ENCODE peak calls at places on chromosomes 4 and X, in four cellular contexts. One of them, this sample, is unnamed.
A peak's percentile ranks its signal among the peaks of the same experiment; 100 is the strongest.

GRCh38 chr4:109294006-109294405 is 8.5 kb downstream of the COL25A1 start:
- DNase-seq in K562: peak; percentile 42
- DNase-seq in GM12878: no peak
- DNase-seq in HepG2: peak; percentile 15
- DNase-seq in this sample: peak; percentile 45

GRCh38 chr4:13891544-13891939 is 264.0 kb upstream of the BOD1L1 start:
- DNase-seq in K562: no peak
- DNase-seq in GM12878: no peak
- DNase-seq in HepG2: no peak
- DNase-seq in this sample: no peak

GRCh38 chrX:28398352-28398751 is 188.9 kb upstream of the IL1RAPL1 start:
- DNase-seq in K562: no peak
- DNase-seq in GM12878: no peak
- DNase-seq in HepG2: no peak
- DNase-seq in this sample: no peak

GRCh38 chr4:168304744-168305459 is 13.7 kb downstream of the DDX60 start:
- DNase-seq in K562: no peak
- DNase-seq in GM12878: no peak
- DNase-seq in HepG2: no peak
- DNase-seq in this sample: no peak

GRCh38 chr4:37682701-37683401 is 3.3 kb downstream of the RELL1 start:
- DNase-seq in K562: no peak
- DNase-seq in GM12878: peak; percentile 87
- DNase-seq in HepG2: peak; percentile 85
- DNase-seq in this sample: no peak

GRCh38 chrX:68693481-68694410 is 46.3 kb downstream of the STARD8 start:
- DNase-seq in K562: peak; percentile 86
- DNase-seq in GM12878: no peak
- DNase-seq in HepG2: no peak
- DNase-seq in this sample: peak; percentile 76

GRCh38 chr4:174222266-174222872 is 61.1 kb downstream of the FBXO8 start:
- DNase-seq in K562: no peak
- DNase-seq in GM12878: no peak
- DNase-seq in HepG2: peak; percentile 16
- DNase-seq in this sample: peak; percentile 33

GRCh38 chrX:129679856-129680255 is 25.1 kb upstream of the APLN start:
- DNase-seq in K562: no peak
- DNase-seq in GM12878: no peak
- DNase-seq in HepG2: no peak
- DNase-seq in this sample: no peak

GRCh38 chr4:122632396-122633143 is 11.7 kb upstream of the IL21 start:
- DNase-seq in K562: no peak
- DNase-seq in GM12878: peak; percentile 48
- DNase-seq in HepG2: no peak
- DNase-seq in this sample: no peak

GRCh38 chr4:56627985-56628384 is 53.1 kb downstream of the HOPX start:
- DNase-seq in K562: no peak
- DNase-seq in GM12878: no peak
- DNase-seq in HepG2: no peak
- DNase-seq in this sample: no peak

GRCh38 chr4:48311896-48312295 is 29.4 kb upstream of the SLAIN2 start:
- DNase-seq in K562: no peak
- DNase-seq in GM12878: no peak
- DNase-seq in HepG2: no peak
- DNase-seq in this sample: no peak

GRCh38 chr4:82893942-82894341 is 3.0 kb upstream of the SEC31A start:
- DNase-seq in K562: no peak
- DNase-seq in GM12878: no peak
- DNase-seq in HepG2: peak; percentile 47
- DNase-seq in this sample: no peak

GRCh38 chrX:37371578-37371981 is 22.4 kb downstream of the PRRG1 start:
- DNase-seq in K562: no peak
- DNase-seq in GM12878: no peak
- DNase-seq in HepG2: no peak
- DNase-seq in this sample: no peak

GRCh38 chrX:108186811-108187210 is 95.2 kb downstream of the ATG4A start:
- DNase-seq in K562: no peak
- DNase-seq in GM12878: no peak
- DNase-seq in HepG2: peak; percentile 36
- DNase-seq in this sample: no peak

GRCh38 chr4:170675568-170676262 is 586.0 kb upstream of the AADAT start:
- DNase-seq in K562: no peak
- DNase-seq in GM12878: no peak
- DNase-seq in HepG2: no peak
- DNase-seq in this sample: no peak

GRCh38 chr4:126799471-126799870 is 833.3 kb upstream of the INTU start:
- DNase-seq in K562: no peak
- DNase-seq in GM12878: no peak
- DNase-seq in HepG2: no peak
- DNase-seq in this sample: no peak

GRCh38 chrX:72269671-72270251 is 7.3 kb downstream of the RPS4X start:
- DNase-seq in K562: no peak
- DNase-seq in GM12878: no peak
- DNase-seq in HepG2: no peak
- DNase-seq in this sample: no peak

GRCh38 chrX:113929004-113929403 is 654.9 kb upstream of the HTR2C start:
- DNase-seq in K562: peak; percentile 7
- DNase-seq in GM12878: no peak
- DNase-seq in HepG2: peak; percentile 36
- DNase-seq in this sample: peak; percentile 67

GRCh38 chr4:2741626-2742025 is 14.5 kb downstream of the TNIP2 start:
- DNase-seq in K562: no peak
- DNase-seq in GM12878: no peak
- DNase-seq in HepG2: no peak
- DNase-seq in this sample: no peak

GRCh38 chr4:90904018-90904417 is 776.8 kb downstream of the CCSER1 start:
- DNase-seq in K562: no peak
- DNase-seq in GM12878: no peak
- DNase-seq in HepG2: no peak
- DNase-seq in this sample: no peak

GRCh38 chrX:153744210-153745066 is 19.6 kb upstream of the PLXNB3 start:
- DNase-seq in K562: no peak
- DNase-seq in GM12878: no peak
- DNase-seq in HepG2: no peak
- DNase-seq in this sample: no peak

GRCh38 chr4:109998867-109999303 is 86.2 kb downstream of the EGF start:
- DNase-seq in K562: peak; percentile 43
- DNase-seq in GM12878: peak; percentile 38
- DNase-seq in HepG2: peak; percentile 73
- DNase-seq in this sample: peak; percentile 50

GRCh38 chrX:123807825-123808416 is 51.9 kb upstream of the XIAP start:
- DNase-seq in K562: peak; percentile 28
- DNase-seq in GM12878: no peak
- DNase-seq in HepG2: no peak
- DNase-seq in this sample: no peak

GRCh38 chrX:110311437-110312230 is 6.3 kb downstream of the AMMECR1 start:
- DNase-seq in K562: no peak
- DNase-seq in GM12878: no peak
- DNase-seq in HepG2: no peak
- DNase-seq in this sample: no peak

GRCh38 chr4:121221608-121222007 is 57.5 kb upstream of the TNIP3 start:
- DNase-seq in K562: no peak
- DNase-seq in GM12878: no peak
- DNase-seq in HepG2: no peak
- DNase-seq in this sample: no peak

GRCh38 chrX:10620121-10620699 is at the start of gene MID1:
- DNase-seq in K562: no peak
- DNase-seq in GM12878: no peak
- DNase-seq in HepG2: no peak
- DNase-seq in this sample: peak; percentile 65

GRCh38 chr4:125432078-125432477 is 117.3 kb downstream of the FAT4 start:
- DNase-seq in K562: no peak
- DNase-seq in GM12878: no peak
- DNase-seq in HepG2: peak; percentile 0
- DNase-seq in this sample: peak; percentile 46

GRCh38 chr4:13635281-13635799 is 7.8 kb upstream of the BOD1L1 start:
- DNase-seq in K562: no peak
- DNase-seq in GM12878: no peak
- DNase-seq in HepG2: no peak
- DNase-seq in this sample: no peak

GRCh38 chrX:19875051-19875432 is 12.4 kb downstream of the SH3KBP1 start:
- DNase-seq in K562: no peak
- DNase-seq in GM12878: no peak
- DNase-seq in HepG2: no peak
- DNase-seq in this sample: no peak

GRCh38 chr4:2291705-2292651 is 30.1 kb upstream of the MXD4 start:
- DNase-seq in K562: no peak
- DNase-seq in GM12878: no peak
- DNase-seq in HepG2: no peak
- DNase-seq in this sample: no peak

GRCh38 chrX:151488677-151489076 is 74.8 kb upstream of the PASD1 start:
- DNase-seq in K562: peak; percentile 25
- DNase-seq in GM12878: no peak
- DNase-seq in HepG2: peak; percentile 3
- DNase-seq in this sample: peak; percentile 33

GRCh38 chr4:31071807-31072486 is 351.8 kb downstream of the PCDH7 start:
- DNase-seq in K562: no peak
- DNase-seq in GM12878: no peak
- DNase-seq in HepG2: no peak
- DNase-seq in this sample: no peak

GRCh38 chr4:31069151-31069550 is 349.0 kb downstream of the PCDH7 start:
- DNase-seq in K562: no peak
- DNase-seq in GM12878: no peak
- DNase-seq in HepG2: no peak
- DNase-seq in this sample: no peak

GRCh38 chr4:31065086-31065485 is 344.9 kb downstream of the PCDH7 start:
- DNase-seq in K562: no peak
- DNase-seq in GM12878: no peak
- DNase-seq in HepG2: no peak
- DNase-seq in this sample: no peak

GRCh38 chr4:31068257-31069075 is 348.3 kb downstream of the PCDH7 start:
- DNase-seq in K562: no peak
- DNase-seq in GM12878: no peak
- DNase-seq in HepG2: no peak
- DNase-seq in this sample: no peak
- TF ChIP-seq TARDBP in K562: no peak
- TF ChIP-seq TARDBP in GM12878: no peak
- TF ChIP-seq TARDBP in HepG2: no peak
- TF ChIP-seq TARDBP in this sample: no peak

DNA sequence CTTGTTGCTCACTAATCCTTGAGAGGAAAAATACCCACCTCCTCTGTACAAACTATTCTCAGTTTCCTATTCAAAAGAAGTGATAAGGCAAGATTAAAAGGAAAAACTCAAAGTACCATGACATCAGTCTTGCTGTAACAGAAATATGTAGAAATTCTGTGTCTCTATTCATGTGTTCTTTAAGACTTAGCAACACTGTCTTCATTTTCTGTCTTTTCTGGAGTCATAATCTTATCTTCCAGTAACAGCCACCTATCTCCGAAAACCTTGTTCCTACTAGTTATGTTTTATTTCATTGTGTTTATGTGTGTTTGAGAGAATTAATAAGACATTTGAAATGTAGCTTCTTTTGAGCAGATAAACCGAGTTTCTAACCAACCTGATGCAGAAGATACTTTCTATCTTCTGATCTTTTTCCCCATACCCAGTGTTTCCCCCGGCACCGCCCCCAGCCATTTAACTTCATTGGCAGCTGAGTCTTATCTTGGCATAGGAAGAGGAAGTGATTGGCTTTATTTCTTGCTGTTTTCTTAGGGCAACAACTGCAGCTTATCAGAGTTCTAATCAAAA is 8.1 kb downstream of the FAM241A start:
- DNase-seq in K562: peak; percentile 19
- DNase-seq in GM12878: no peak
- DNase-seq in HepG2: no peak
- DNase-seq in this sample: no peak
- TF ChIP-seq SP1 in K562: no peak
- TF ChIP-seq SP1 in GM12878: no peak
- TF ChIP-seq SP1 in HepG2: no peak
- TF ChIP-seq SP1 in this sample: no peak

GRCh38 chrX:42664706-42665105 is 113.3 kb downstream of the PPP1R2C start:
- DNase-seq in K562: no peak
- DNase-seq in GM12878: no peak
- DNase-seq in HepG2: no peak
- DNase-seq in this sample: no peak
- TF ChIP-seq TARDBP in K562: no peak
- TF ChIP-seq TARDBP in GM12878: no peak
- TF ChIP-seq TARDBP in HepG2: no peak
- TF ChIP-seq TARDBP in this sample: no peak

GRCh38 chrX:7266261-7266660 is 118.3 kb upstream of the PUDP start:
- DNase-seq in K562: no peak
- DNase-seq in GM12878: no peak
- DNase-seq in HepG2: no peak
- DNase-seq in this sample: no peak
- TF ChIP-seq SP1 in K562: no peak
- TF ChIP-seq SP1 in GM12878: no peak
- TF ChIP-seq SP1 in HepG2: no peak
- TF ChIP-seq SP1 in this sample: no peak

DNA sequence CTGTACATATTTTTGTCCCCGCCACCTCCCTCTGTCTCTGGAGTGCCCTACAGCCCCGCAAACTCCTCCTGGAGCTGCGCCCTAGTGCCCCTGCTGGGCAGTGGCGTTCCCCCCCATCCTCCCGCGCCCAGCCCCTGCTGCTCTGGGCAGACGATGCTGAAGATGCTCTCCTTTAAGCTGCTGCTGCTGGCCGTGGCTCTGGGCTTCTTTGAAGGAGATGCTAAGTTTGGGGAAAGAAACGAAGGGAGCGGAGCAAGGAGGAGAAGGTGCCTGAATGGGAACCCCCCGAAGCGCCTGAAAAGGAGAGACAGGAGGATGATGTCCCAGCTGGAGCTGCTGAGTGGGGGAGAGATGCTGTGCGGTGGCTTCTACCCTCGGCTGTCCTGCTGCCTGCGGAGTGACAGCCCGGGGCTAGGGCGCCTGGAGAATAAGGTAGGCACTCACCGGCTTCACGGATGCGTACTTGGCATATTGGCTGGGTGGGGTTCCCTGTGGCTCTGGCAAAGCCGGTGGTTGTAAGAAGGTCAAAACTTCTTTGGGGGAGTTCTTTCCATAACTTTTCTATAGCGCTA is 653 bp downstream of the HHIP start:
- DNase-seq in K562: no peak
- DNase-seq in GM12878: no peak
- DNase-seq in HepG2: no peak
- DNase-seq in this sample: peak; percentile 42
- TF ChIP-seq TARDBP in K562: no peak
- TF ChIP-seq TARDBP in GM12878: no peak
- TF ChIP-seq TARDBP in HepG2: no peak
- TF ChIP-seq TARDBP in this sample: no peak

GRCh38 chr4:179415842-179416223 is 1973.6 kb upstream of the AGA start:
- DNase-seq in K562: no peak
- DNase-seq in GM12878: no peak
- DNase-seq in HepG2: no peak
- DNase-seq in this sample: peak; percentile 37
- TF ChIP-seq SP1 in K562: no peak
- TF ChIP-seq SP1 in GM12878: no peak
- TF ChIP-seq SP1 in HepG2: no peak
- TF ChIP-seq SP1 in this sample: no peak

GRCh38 chr4:156778606-156779005 is 193.0 kb downstream of the PDGFC start:
- DNase-seq in K562: no peak
- DNase-seq in GM12878: no peak
- DNase-seq in HepG2: peak; percentile 45
- DNase-seq in this sample: no peak
- TF ChIP-seq TARDBP in K562: no peak
- TF ChIP-seq TARDBP in GM12878: no peak
- TF ChIP-seq TARDBP in HepG2: no peak
- TF ChIP-seq TARDBP in this sample: no peak

This sample was measured in HEK293T.